ENCODE peak calls at places on chromosome 19, in four cellular contexts. J, W, M and A are unnamed samples.

GRCh38 chr19:41309225-41310030 is 544 bp upstream of the CCDC97 start:
- DNase-seq in J (no peak), W (no peak), M (no peak), A (no peak)

GRCh38 chr19:12603714-12604113 is 6.9 kb downstream of the ZNF490 start:
- DNase-seq in J (no peak), M (no peak), W (no peak), A (no peak)

GRCh38 chr19:19056636-19057275 is 7.0 kb upstream of the SLC25A42 start:
- DNase-seq in J (no peak), W (no peak), M (no peak), A (no peak)

GRCh38 chr19:49233163-49233562 is 75.6 kb downstream of the TRPM4 start:
- DNase-seq in J (no peak), W (no peak), M (no peak), A (no peak)

GRCh38 chr19:10899171-10899653 is 27.9 kb downstream of the CARM1 start:
- DNase-seq in M (peak), J (no peak), W (no peak), A (no peak)

GRCh38 chr19:12840091-12841079 is 2.1 kb downstream of the MAST1 start:
- DNase-seq in J (peak), M (peak), W (peak), A (peak)

GRCh38 chr19:11091343-11092153 is 2.3 kb downstream of the LDLR start:
- DNase-seq in W (peak), J (no peak), M (no peak), A (no peak)

GRCh38 chr19:6038634-6039405 is 60.9 kb upstream of the RANBP3 start:
- DNase-seq in M (no peak), J (no peak), W (no peak), A (no peak)

GRCh38 chr19:43767316-43767715 is 12.6 kb upstream of the SMG9 start:
- DNase-seq in J (no peak), M (no peak), W (no peak), A (no peak)

GRCh38 chr19:17767559-17767958 is 16.3 kb downstream of the FCHO1 start:
- DNase-seq in W (no peak), J (no peak), M (no peak), A (no peak)

GRCh38 chr19:58558623-58559274 is 338 bp upstream of the UBE2M start:
- DNase-seq in J (peak), W (peak), M (peak), A (peak)

GRCh38 chr19:16330368-16330801 is 5.8 kb downstream of the KLF2 start:
- DNase-seq in M (no peak), J (no peak), W (peak), A (no peak)

GRCh38 chr19:37654118-37654517 is 1.1 kb downstream of the ZFP30 start:
- DNase-seq in W (no peak), M (no peak), J (no peak), A (no peak)

GRCh38 chr19:53365899-53366493 is 491 bp downstream of the ZNF525 start:
- DNase-seq in W (no peak), M (peak), J (no peak), A (no peak)

DNA sequence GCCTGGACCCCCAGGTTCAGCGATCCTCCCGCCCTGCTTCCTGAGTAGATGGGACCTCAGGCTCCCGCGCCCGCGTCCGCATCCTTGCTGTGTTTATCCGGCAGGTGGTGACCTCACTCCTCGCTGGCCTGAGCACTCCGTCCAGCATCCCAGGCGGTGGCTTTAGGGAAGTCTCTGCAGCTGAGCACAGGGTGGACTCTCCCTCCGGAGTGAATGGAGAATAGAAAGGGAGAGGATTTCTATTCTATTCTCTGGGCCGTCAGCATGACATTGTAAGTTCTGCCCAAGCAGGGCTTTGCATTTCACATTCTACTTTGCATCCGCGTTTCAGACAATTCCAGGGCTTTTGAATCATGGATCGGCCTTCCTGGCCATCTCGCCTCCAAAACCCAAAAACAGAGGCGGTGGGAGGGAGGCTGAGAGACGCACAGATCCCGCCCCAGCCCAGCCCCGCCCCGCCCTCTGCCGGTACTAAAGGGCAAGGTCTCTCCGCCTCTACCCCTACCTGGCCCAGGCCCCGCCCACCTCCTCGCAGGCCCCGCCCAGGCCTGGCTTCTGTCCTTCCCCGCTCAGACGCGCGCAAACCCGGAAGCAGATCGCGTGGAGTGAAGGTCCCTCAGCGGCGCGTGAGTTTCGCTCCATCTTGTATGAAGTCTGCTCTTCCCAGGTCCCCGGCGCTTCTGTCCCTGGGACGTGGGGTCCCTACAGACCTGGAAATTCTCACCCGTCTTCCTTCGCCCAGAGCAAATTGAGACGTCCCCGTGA is at the start of gene ZNF525:
- DNase-seq in W (peak), J (peak), M (peak), A (peak)
- TF ChIP-seq CTCF in W (no peak), J (peak), M (no peak), A (peak)

GRCh38 chr19:970695-971094 is 13.4 kb upstream of the WDR18 start:
- DNase-seq in J (no peak), M (no peak), W (peak), A (no peak)
- TF ChIP-seq CTCF in J (peak), M (no peak), W (peak), A (peak)

GRCh38 chr19:56155124-56155687 is 14.1 kb downstream of the ZNF444 start:
- DNase-seq in M (no peak), W (peak), J (peak), A (no peak)
- TF ChIP-seq CTCF in M (no peak), W (peak), J (peak), A (peak)

DNA sequence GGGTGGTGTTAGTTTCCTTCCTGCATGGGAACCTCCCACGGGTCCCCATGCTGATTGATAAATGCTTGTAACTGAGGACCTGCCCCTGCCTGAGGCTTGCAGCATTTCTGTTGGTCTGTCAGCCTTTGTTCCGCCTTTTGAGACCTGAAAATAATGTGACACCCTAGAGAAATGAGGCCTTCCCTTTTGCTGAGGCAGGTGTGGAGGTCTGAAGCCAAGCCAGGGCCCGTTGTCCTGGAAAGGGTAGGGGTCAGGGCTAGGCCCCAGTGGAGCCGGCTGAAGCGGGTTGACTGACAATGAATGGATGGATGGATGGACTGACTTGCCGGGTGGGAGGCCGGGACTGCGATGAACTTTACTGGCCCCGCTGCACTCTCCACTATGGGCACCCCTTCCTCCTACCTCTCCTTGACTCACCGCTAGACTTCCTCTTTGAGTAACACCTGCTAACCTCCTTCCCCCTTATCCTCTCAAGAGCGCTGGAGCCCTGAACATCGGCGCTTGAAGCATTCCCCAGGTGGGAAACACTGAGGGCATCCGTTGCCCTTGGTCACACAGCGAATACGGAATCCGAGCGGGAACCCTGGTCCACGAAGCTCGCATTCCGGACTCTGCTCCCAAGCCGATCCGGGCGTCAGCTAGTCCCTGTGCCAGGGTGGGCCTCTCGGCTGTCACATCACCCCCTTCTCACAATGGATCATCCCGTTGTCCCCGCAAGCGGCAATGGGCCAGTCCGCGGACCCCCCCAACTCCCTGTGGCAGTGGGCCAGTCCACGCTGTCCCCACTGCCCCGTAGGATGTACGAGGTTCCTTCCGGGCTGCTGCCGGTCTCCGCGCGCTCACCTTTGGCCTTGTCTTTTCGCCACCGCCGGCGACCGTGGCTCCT is 4.4 kb downstream of the LIPE start:
- DNase-seq in W (no peak), J (peak), M (no peak), A (peak)
- TF ChIP-seq CTCF in W (no peak), J (no peak), M (no peak), A (no peak)

DNA sequence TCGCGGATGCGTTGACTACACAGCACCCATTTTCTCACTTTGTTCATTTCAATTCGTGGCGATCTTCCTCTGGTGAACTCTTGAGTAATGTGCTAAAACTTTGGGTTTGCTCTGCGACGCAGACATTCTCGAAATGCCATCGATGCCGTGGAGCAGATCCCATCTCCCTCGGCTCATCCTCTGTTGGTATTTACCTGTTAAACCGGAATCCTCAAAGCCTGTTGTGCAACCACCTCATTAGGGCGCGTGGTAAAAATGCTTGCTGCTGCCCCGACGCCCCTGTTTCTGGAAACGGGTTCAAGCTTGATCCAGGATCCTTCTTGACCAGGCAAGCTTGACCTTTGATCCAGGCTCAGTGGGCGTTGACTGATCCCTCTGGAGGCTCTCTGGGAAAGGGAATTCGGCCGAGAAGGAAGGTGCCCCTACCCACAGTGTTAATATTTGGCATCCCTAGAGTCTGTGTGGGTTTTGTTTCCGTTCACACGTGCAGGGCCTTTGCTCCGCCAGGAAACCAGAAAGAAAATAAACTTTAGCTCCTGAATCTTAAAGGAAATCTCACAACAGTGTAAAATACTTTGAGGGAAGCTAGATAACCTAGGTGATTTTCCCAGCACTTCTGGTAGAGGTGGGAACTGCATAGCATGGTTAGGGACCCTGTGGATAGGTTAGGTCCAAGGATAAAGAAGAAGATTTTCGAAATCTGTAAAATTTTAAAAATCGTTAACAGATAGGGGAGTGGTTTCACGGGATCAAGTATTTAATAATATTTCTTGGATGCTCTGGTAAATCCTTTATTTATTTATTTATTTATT is 1.0 kb downstream of the LSM14A start:
- DNase-seq in W (peak), J (peak), M (no peak), A (peak)
- TF ChIP-seq CTCF in W (no peak), J (peak), M (no peak), A (peak)

DNA sequence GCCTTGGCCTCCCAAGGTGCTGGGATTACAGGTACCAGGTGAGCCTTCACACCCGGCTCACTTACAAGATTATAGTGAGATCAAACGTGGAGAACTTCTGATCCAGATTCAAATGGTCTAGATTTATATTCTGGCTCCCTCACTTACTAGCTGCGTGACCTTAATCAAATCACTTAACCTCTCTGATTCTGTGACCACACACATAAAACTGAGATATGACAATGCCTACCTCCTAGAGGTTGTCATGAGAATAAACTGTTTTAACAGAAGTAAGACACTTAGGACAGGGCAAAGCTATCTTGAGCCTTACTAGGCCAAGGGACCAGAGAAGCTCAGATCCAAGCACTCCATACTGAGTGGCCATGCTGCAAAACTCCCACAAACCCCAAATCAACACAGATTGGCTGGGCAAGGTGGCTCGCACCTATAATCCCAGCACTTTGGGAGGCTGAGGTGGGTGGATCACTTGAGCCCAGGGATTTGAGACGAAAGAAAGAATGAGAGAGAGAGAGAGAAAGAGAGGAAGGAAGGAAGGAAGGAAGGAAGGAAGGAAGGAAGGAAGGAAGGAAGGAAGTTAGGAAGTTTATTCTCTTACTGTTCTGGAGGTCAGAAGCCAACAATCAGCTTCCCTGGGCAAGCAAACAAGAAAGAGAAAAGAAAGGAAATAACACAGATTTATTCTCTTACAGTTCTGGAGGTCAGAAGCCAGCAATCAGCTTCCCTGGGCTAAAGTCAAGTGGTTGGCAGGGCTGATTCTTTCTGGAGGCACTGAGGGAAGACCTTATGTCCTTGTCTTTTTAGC is 46.1 kb upstream of the MAP3K10 start:
- DNase-seq in M (no peak), W (peak), J (no peak), A (no peak)
- TF ChIP-seq CTCF in M (no peak), W (no peak), J (no peak), A (no peak)